ENCODE peak calls at places on chromosome 5, in four cellular contexts. Z, M, D and F are unnamed samples.

GRCh38 chr5:154837009-154837881 is 13.2 kb downstream of the FAXDC2 start:
- DNase-seq in D (no peak), M (no peak), Z (no peak), F (no peak)

GRCh38 chr5:122150128-122150685 is 20.9 kb downstream of the ZNF474 start:
- DNase-seq in M (no peak), D (no peak), Z (no peak), F (no peak)

GRCh38 chr5:83721878-83722779 is 1.5 kb upstream of the HAPLN1 start:
- DNase-seq in M (no peak), Z (peak; percentile 42), D (peak; percentile 86), F (peak; percentile 79)

GRCh38 chr5:67051164-67051563 is 145.4 kb downstream of the CD180 start:
- DNase-seq in D (no peak), Z (no peak), M (no peak), F (no peak)

GRCh38 chr5:67215592-67216471 is 19.2 kb upstream of the CD180 start:
- DNase-seq in D (no peak), M (peak; percentile 67), Z (peak; percentile 44), F (no peak)

GRCh38 chr5:131109540-131110255 is 55.4 kb downstream of the HINT1 start:
- DNase-seq in M (peak; percentile 59), D (no peak), Z (peak; percentile 18), F (peak; percentile 17)

GRCh38 chr5:74648835-74649286 is 8.3 kb upstream of the ENC1 start:
- DNase-seq in D (no peak), Z (peak; percentile 4), M (peak; percentile 43), F (peak; percentile 36)

GRCh38 chr5:131622633-131623032 is 12.4 kb downstream of the RAPGEF6 start:
- DNase-seq in Z (no peak), D (no peak), M (no peak), F (no peak)

GRCh38 chr5:112684121-112684520 is 53.6 kb upstream of the APC start:
- DNase-seq in M (no peak), Z (no peak), D (no peak), F (no peak)

GRCh38 chr5:164345173-164345572 is 839.8 kb downstream of the MAT2B start:
- DNase-seq in M (no peak), Z (no peak), D (no peak), F (peak; percentile 11)